ENCODE peak calls at places on chromosome 2, in seven cellular contexts. One of them, this sample, is unnamed.

GRCh38 chr2:20378891-20379519 is 28.4 kb upstream of the PUM2 start:
- DNase-seq in kidney tubule cell: peak
- DNase-seq in activated naive CD4-positive, alpha-beta T cell: no peak
- DNase-seq in SW 1271: peak
- DNase-seq in NT2/D1: peak
- DNase-seq in fibroblast of gingiva: peak
- DNase-seq in stimulated activated CD8-positive, alpha-beta memory T cell treated with anti-CD3 and anti-CD28 coated beads, Interleukin-12 subunit alpha, Interleukin-12 subunit beta, amount 100 ng/mL, for 1 hour: no peak
- DNase-seq in this sample: peak

GRCh38 chr2:231162036-231162345 is 36.4 kb upstream of the ARMC9 start:
- DNase-seq in kidney tubule cell: peak
- DNase-seq in activated naive CD4-positive, alpha-beta T cell: no peak
- DNase-seq in SW 1271: peak
- DNase-seq in NT2/D1: no peak
- DNase-seq in fibroblast of gingiva: peak
- DNase-seq in stimulated activated CD8-positive, alpha-beta memory T cell treated with anti-CD3 and anti-CD28 coated beads, Interleukin-12 subunit alpha, Interleukin-12 subunit beta, amount 100 ng/mL, for 1 hour: no peak
- DNase-seq in this sample: no peak

GRCh38 chr2:240346015-240346752 is 89.3 kb upstream of the GPC1 start:
- DNase-seq in kidney tubule cell: no peak
- DNase-seq in activated naive CD4-positive, alpha-beta T cell: no peak
- DNase-seq in SW 1271: no peak
- DNase-seq in NT2/D1: no peak
- DNase-seq in fibroblast of gingiva: no peak
- DNase-seq in stimulated activated CD8-positive, alpha-beta memory T cell treated with anti-CD3 and anti-CD28 coated beads, Interleukin-12 subunit alpha, Interleukin-12 subunit beta, amount 100 ng/mL, for 1 hour: no peak
- DNase-seq in this sample: no peak

GRCh38 chr2:7845332-7845731 is 836.5 kb upstream of the ID2 start:
- DNase-seq in kidney tubule cell: peak
- DNase-seq in activated naive CD4-positive, alpha-beta T cell: no peak
- DNase-seq in SW 1271: no peak
- DNase-seq in NT2/D1: no peak
- DNase-seq in fibroblast of gingiva: peak
- DNase-seq in stimulated activated CD8-positive, alpha-beta memory T cell treated with anti-CD3 and anti-CD28 coated beads, Interleukin-12 subunit alpha, Interleukin-12 subunit beta, amount 100 ng/mL, for 1 hour: no peak
- DNase-seq in this sample: no peak

GRCh38 chr2:145158051-145158586 is 638.2 kb upstream of the ZEB2 start:
- DNase-seq in kidney tubule cell: no peak
- DNase-seq in activated naive CD4-positive, alpha-beta T cell: no peak
- DNase-seq in SW 1271: no peak
- DNase-seq in NT2/D1: no peak
- DNase-seq in fibroblast of gingiva: peak
- DNase-seq in stimulated activated CD8-positive, alpha-beta memory T cell treated with anti-CD3 and anti-CD28 coated beads, Interleukin-12 subunit alpha, Interleukin-12 subunit beta, amount 100 ng/mL, for 1 hour: no peak
- DNase-seq in this sample: no peak

GRCh38 chr2:132448331-132448730 is 31.7 kb downstream of the GPR39 start:
- DNase-seq in kidney tubule cell: no peak
- DNase-seq in activated naive CD4-positive, alpha-beta T cell: no peak
- DNase-seq in SW 1271: no peak
- DNase-seq in NT2/D1: no peak
- DNase-seq in fibroblast of gingiva: no peak
- DNase-seq in stimulated activated CD8-positive, alpha-beta memory T cell treated with anti-CD3 and anti-CD28 coated beads, Interleukin-12 subunit alpha, Interleukin-12 subunit beta, amount 100 ng/mL, for 1 hour: no peak
- DNase-seq in this sample: no peak

GRCh38 chr2:202512176-202512575 is 122.6 kb upstream of the FAM117B start:
- DNase-seq in kidney tubule cell: no peak
- DNase-seq in activated naive CD4-positive, alpha-beta T cell: no peak
- DNase-seq in SW 1271: no peak
- DNase-seq in NT2/D1: no peak
- DNase-seq in fibroblast of gingiva: no peak
- DNase-seq in stimulated activated CD8-positive, alpha-beta memory T cell treated with anti-CD3 and anti-CD28 coated beads, Interleukin-12 subunit alpha, Interleukin-12 subunit beta, amount 100 ng/mL, for 1 hour: no peak
- DNase-seq in this sample: no peak

GRCh38 chr2:64931536-64932326 is 57.5 kb upstream of the SLC1A4 start:
- DNase-seq in kidney tubule cell: no peak
- DNase-seq in activated naive CD4-positive, alpha-beta T cell: no peak
- DNase-seq in SW 1271: no peak
- DNase-seq in NT2/D1: no peak
- DNase-seq in fibroblast of gingiva: no peak
- DNase-seq in stimulated activated CD8-positive, alpha-beta memory T cell treated with anti-CD3 and anti-CD28 coated beads, Interleukin-12 subunit alpha, Interleukin-12 subunit beta, amount 100 ng/mL, for 1 hour: no peak
- DNase-seq in this sample: no peak

GRCh38 chr2:27762951-27763906 is 8.3 kb upstream of the MRPL33 start:
- DNase-seq in kidney tubule cell: no peak
- DNase-seq in activated naive CD4-positive, alpha-beta T cell: no peak
- DNase-seq in SW 1271: no peak
- DNase-seq in NT2/D1: no peak
- DNase-seq in fibroblast of gingiva: peak
- DNase-seq in stimulated activated CD8-positive, alpha-beta memory T cell treated with anti-CD3 and anti-CD28 coated beads, Interleukin-12 subunit alpha, Interleukin-12 subunit beta, amount 100 ng/mL, for 1 hour: no peak
- DNase-seq in this sample: no peak

GRCh38 chr2:26300234-26300641 is 45.7 kb upstream of the SELENOI start:
- DNase-seq in kidney tubule cell: peak
- DNase-seq in activated naive CD4-positive, alpha-beta T cell: no peak
- DNase-seq in SW 1271: no peak
- DNase-seq in NT2/D1: no peak
- DNase-seq in fibroblast of gingiva: no peak
- DNase-seq in stimulated activated CD8-positive, alpha-beta memory T cell treated with anti-CD3 and anti-CD28 coated beads, Interleukin-12 subunit alpha, Interleukin-12 subunit beta, amount 100 ng/mL, for 1 hour: no peak
- DNase-seq in this sample: no peak

GRCh38 chr2:163264376-163264775 is 425.8 kb upstream of the KCNH7 start:
- DNase-seq in kidney tubule cell: peak
- DNase-seq in activated naive CD4-positive, alpha-beta T cell: no peak
- DNase-seq in SW 1271: no peak
- DNase-seq in NT2/D1: no peak
- DNase-seq in fibroblast of gingiva: no peak
- DNase-seq in stimulated activated CD8-positive, alpha-beta memory T cell treated with anti-CD3 and anti-CD28 coated beads, Interleukin-12 subunit alpha, Interleukin-12 subunit beta, amount 100 ng/mL, for 1 hour: no peak
- DNase-seq in this sample: no peak

GRCh38 chr2:10514743-10515142 is 66.6 kb upstream of the ODC1 start:
- DNase-seq in kidney tubule cell: peak
- DNase-seq in activated naive CD4-positive, alpha-beta T cell: no peak
- DNase-seq in SW 1271: no peak
- DNase-seq in NT2/D1: peak
- DNase-seq in fibroblast of gingiva: no peak
- DNase-seq in stimulated activated CD8-positive, alpha-beta memory T cell treated with anti-CD3 and anti-CD28 coated beads, Interleukin-12 subunit alpha, Interleukin-12 subunit beta, amount 100 ng/mL, for 1 hour: no peak
- DNase-seq in this sample: no peak

GRCh38 chr2:239444626-239445625 is 44.1 kb upstream of the HDAC4 start:
- DNase-seq in kidney tubule cell: no peak
- DNase-seq in activated naive CD4-positive, alpha-beta T cell: no peak
- DNase-seq in SW 1271: no peak
- DNase-seq in NT2/D1: no peak
- DNase-seq in fibroblast of gingiva: peak
- DNase-seq in stimulated activated CD8-positive, alpha-beta memory T cell treated with anti-CD3 and anti-CD28 coated beads, Interleukin-12 subunit alpha, Interleukin-12 subunit beta, amount 100 ng/mL, for 1 hour: no peak
- DNase-seq in this sample: peak

GRCh38 chr2:64456298-64456697 is 2.3 kb downstream of the LGALSL start:
- DNase-seq in kidney tubule cell: no peak
- DNase-seq in activated naive CD4-positive, alpha-beta T cell: no peak
- DNase-seq in SW 1271: no peak
- DNase-seq in NT2/D1: no peak
- DNase-seq in fibroblast of gingiva: no peak
- DNase-seq in stimulated activated CD8-positive, alpha-beta memory T cell treated with anti-CD3 and anti-CD28 coated beads, Interleukin-12 subunit alpha, Interleukin-12 subunit beta, amount 100 ng/mL, for 1 hour: no peak
- DNase-seq in this sample: no peak

GRCh38 chr2:17177094-17177493 is 341.1 kb downstream of the RAD51AP2 start:
- DNase-seq in kidney tubule cell: no peak
- DNase-seq in activated naive CD4-positive, alpha-beta T cell: no peak
- DNase-seq in SW 1271: no peak
- DNase-seq in NT2/D1: no peak
- DNase-seq in fibroblast of gingiva: no peak
- DNase-seq in stimulated activated CD8-positive, alpha-beta memory T cell treated with anti-CD3 and anti-CD28 coated beads, Interleukin-12 subunit alpha, Interleukin-12 subunit beta, amount 100 ng/mL, for 1 hour: no peak
- DNase-seq in this sample: no peak

This sample was measured in HAP-1.